ENCODE peak calls at places on chromosomes 6 and 20, in five cellular contexts. K, M, I, D and J are unnamed samples.

GRCh38 chr20:10861086-10861485 is 187.3 kb upstream of the JAG1 start:
- DNase-seq in M (no peak), D (no peak), K (no peak), I (no peak), J (no peak)

GRCh38 chr6:11779308-11780096 is 899 bp upstream of the ADTRP start:
- DNase-seq in I (no peak), D (no peak), M (no peak), K (no peak), J (no peak)

GRCh38 chr6:168024951-168025510 is 27.6 kb downstream of the KIF25 start:
- DNase-seq in I (no peak), M (no peak), K (no peak), D (peak; percentile 37), J (no peak)

GRCh38 chr20:31968299-31969126 is 562 bp downstream of the XKR7 start:
- DNase-seq in K (peak; percentile 64), I (no peak), D (peak; percentile 99), M (peak; percentile 96), J (no peak)

GRCh38 chr6:136826216-136826615 is 3.8 kb downstream of the PEX7 start:
- DNase-seq in K (no peak), I (no peak), D (no peak), M (no peak), J (no peak)

GRCh38 chr20:32411955-32412706 is 54.0 kb downstream of the ASXL1 start:
- DNase-seq in I (peak; percentile 11), M (no peak), D (no peak), K (no peak), J (no peak)

GRCh38 chr6:151629791-151630190 is 136.0 kb downstream of the CCDC170 start:
- DNase-seq in K (no peak), M (no peak), D (no peak), I (no peak), J (no peak)

GRCh38 chr20:23042270-23042669 is 7.2 kb downstream of the SSTR4 start:
- DNase-seq in K (no peak), I (no peak), M (no peak), D (no peak), J (no peak)

GRCh38 chr6:40477246-40478126 is 109.7 kb downstream of the LRFN2 start:
- DNase-seq in I (no peak), M (no peak), K (no peak), D (no peak), J (no peak)

GRCh38 chr6:140320799-140321099 is 946.3 kb upstream of the CITED2 start:
- DNase-seq in K (no peak), M (no peak), D (no peak), I (no peak), J (no peak)

GRCh38 chr6:128479048-128479666 is 41.2 kb downstream of the PTPRK start:
- DNase-seq in K (no peak), D (no peak), I (no peak), M (no peak), J (no peak)

GRCh38 chr6:66926060-66926459 is 1219.0 kb upstream of the EYS start:
- DNase-seq in D (no peak), I (no peak), M (peak; percentile 9), K (peak; percentile 69), J (peak; percentile 1)

GRCh38 chr6:52362443-52363221 is 681 bp downstream of the PAQR8 start:
- DNase-seq in M (peak; percentile 62), I (no peak), K (no peak), D (peak; percentile 79), J (no peak)

GRCh38 chr20:43766395-43766794 is 39.6 kb upstream of the GTSF1L start:
- DNase-seq in M (no peak), K (no peak), I (no peak), D (no peak), J (no peak)

GRCh38 chr6:32854376-32855178 is 585 bp downstream of the PSMB9 start:
- DNase-seq in D (no peak), I (no peak), M (no peak), K (no peak), J (no peak)

GRCh38 chr6:34065470-34066283 is 80.2 kb downstream of the GRM4 start:
- DNase-seq in I (no peak), K (no peak), D (no peak), M (peak; percentile 55), J (no peak)

GRCh38 chr6:45610832-45611231 is 233.1 kb upstream of the SUPT3H start:
- DNase-seq in D (no peak), M (no peak), K (no peak), I (no peak), J (no peak)

GRCh38 chr6:156840606-156841005 is 63.4 kb downstream of the ARID1B start:
- DNase-seq in D (no peak), K (no peak), I (no peak), M (no peak), J (no peak)

GRCh38 chr6:8238772-8239683 is 136.7 kb upstream of the EEF1E1 start:
- DNase-seq in D (no peak), K (no peak), I (no peak), M (no peak), J (no peak)

GRCh38 chr6:136956590-136957573 is 34.8 kb downstream of the SLC35D3 start:
- DNase-seq in I (no peak), M (no peak), D (peak; percentile 70), K (no peak), J (no peak)

GRCh38 chr20:41172296-41173140 is 35.2 kb downstream of the PLCG1 start:
- DNase-seq in M (no peak), D (peak; percentile 53), K (no peak), I (no peak), J (no peak)

GRCh38 chr20:47221036-47221625 is 135.4 kb downstream of the ZMYND8 start:
- DNase-seq in D (no peak), M (no peak), I (peak; percentile 24), K (no peak), J (no peak)

GRCh38 chr20:47392015-47392720 is 35.7 kb upstream of the ZMYND8 start:
- DNase-seq in D (no peak), I (no peak), K (peak; percentile 71), M (peak; percentile 71), J (peak; percentile 81)

GRCh38 chr6:148973809-148974208 is 227.0 kb downstream of the UST start:
- DNase-seq in K (no peak), I (no peak), D (peak; percentile 36), M (no peak), J (peak; percentile 21)

GRCh38 chr6:70706491-70707123 is 38.9 kb downstream of the SMAP1 start:
- DNase-seq in D (no peak), K (peak; percentile 20), I (no peak), M (peak; percentile 13), J (peak; percentile 26)

GRCh38 chr6:31663961-31664789 is 622 bp downstream of the GPANK1 start:
- DNase-seq in D (no peak), K (no peak), M (peak; percentile 75), I (no peak), J (no peak)

GRCh38 chr6:168099201-168100010 is 20.4 kb upstream of the FRMD1 start:
- DNase-seq in D (no peak), K (no peak), M (no peak), I (no peak), J (no peak)

GRCh38 chr6:119241124-119241491 is 108.5 kb downstream of the MAN1A1 start:
- DNase-seq in I (peak; percentile 8), K (peak; percentile 31), M (no peak), D (no peak), J (no peak)

GRCh38 chr20:49699200-49699992 is 14.3 kb downstream of the B4GALT5 start:
- DNase-seq in D (no peak), I (no peak), M (no peak), K (no peak), J (no peak)

GRCh38 chr6:104477569-104477968 is 382.1 kb downstream of the HACE1 start:
- DNase-seq in M (no peak), K (no peak), I (no peak), D (no peak), J (no peak)

GRCh38 chr6:166786704-166787293 is 159.7 kb upstream of the RPS6KA2 start:
- DNase-seq in D (no peak), I (peak; percentile 21), K (peak; percentile 81), M (peak; percentile 59), J (peak; percentile 62)

GRCh38 chr6:130760006-130760405 is 67.2 kb upstream of the SMLR1 start:
- DNase-seq in M (no peak), D (peak; percentile 49), K (peak; percentile 64), I (no peak), J (peak; percentile 44)
- TF ChIP-seq SRF in M (no peak), D (no peak), K (no peak), I (no peak), J (no peak)

GRCh38 chr20:20547876-20548266 is 164.6 kb downstream of the RALGAPA2 start:
- DNase-seq in K (no peak), M (no peak), D (no peak), I (no peak), J (no peak)

GRCh38 chr20:20551409-20551808 is 161.0 kb downstream of the RALGAPA2 start:
- DNase-seq in K (no peak), M (no peak), I (no peak), D (no peak), J (no peak)

GRCh38 chr20:20549267-20549612 is 163.2 kb downstream of the RALGAPA2 start:
- DNase-seq in K (no peak), D (no peak), I (no peak), M (no peak), J (no peak)

GRCh38 chr20:20548527-20549266 is 163.7 kb downstream of the RALGAPA2 start:
- DNase-seq in K (peak; percentile 85), M (no peak), I (no peak), D (no peak), J (no peak)

DNA sequence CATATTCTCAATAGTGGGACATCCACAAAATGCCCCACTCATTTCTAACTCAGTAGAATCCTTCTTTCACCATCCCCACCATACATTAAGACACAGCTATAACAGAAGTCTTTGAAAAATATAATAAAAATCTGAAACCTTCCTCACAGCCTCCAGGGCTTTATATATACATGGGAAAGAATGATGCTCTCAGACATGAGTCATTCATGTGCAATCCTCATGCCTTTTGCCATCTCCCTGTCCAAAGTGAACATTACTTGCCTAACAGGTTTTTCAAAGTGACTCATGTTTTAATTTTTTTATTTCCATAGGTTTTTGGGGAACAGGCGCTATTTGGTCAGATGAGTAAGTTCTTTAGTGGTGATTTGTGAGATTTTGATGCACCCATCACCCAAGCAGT is 162.7 kb downstream of the RALGAPA2 start:
- DNase-seq in M (no peak), K (peak; percentile 31), I (no peak), D (no peak), J (peak; percentile 71)
- TF ChIP-seq SRF in M (no peak), K (no peak), I (no peak), D (no peak), J (peak; percentile 71)

GRCh38 chr6:80872194-80872950 is 765.9 kb downstream of the BCKDHB start:
- DNase-seq in M (no peak), I (no peak), D (no peak), K (no peak), J (no peak)
- TF ChIP-seq SRF in M (no peak), I (no peak), D (no peak), K (no peak), J (no peak)

GRCh38 chr20:18001131-18001921 is 32.5 kb downstream of the MGME1 start:
- DNase-seq in D (no peak), K (peak; percentile 90), M (no peak), I (no peak), J (no peak)

GRCh38 chr20:18005170-18005989 is 36.6 kb downstream of the MGME1 start:
- DNase-seq in K (no peak), M (no peak), I (peak; percentile 66), D (no peak), J (no peak)

GRCh38 chr20:18004389-18005031 is 35.7 kb downstream of the MGME1 start:
- DNase-seq in K (peak; percentile 59), D (no peak), M (no peak), I (no peak), J (no peak)

GRCh38 chr20:18005990-18006364 is 37.2 kb downstream of the MGME1 start:
- DNase-seq in D (no peak), M (no peak), I (no peak), K (no peak), J (no peak)

GRCh38 chr20:18003897-18004296 is 35.1 kb downstream of the MGME1 start:
- DNase-seq in K (no peak), D (no peak), I (peak; percentile 26), M (no peak), J (no peak)
- TF ChIP-seq SRF in K (no peak), D (no peak), I (no peak), M (no peak), J (no peak)